ENCODE peak calls at places on chromosome 10, in five cellular contexts. P is H1, A is IMR-90, D is mesendoderm, J is neuronal stem cell. V is an unnamed sample.

GRCh38 chr10:110671788-110672579 is 27.8 kb downstream of the RBM20 start:
- DNase-seq in J (peak), P (peak), D (peak), A (peak), V (peak)

GRCh38 chr10:4127518-4128315 is 342.7 kb upstream of the KLF6 start:
- DNase-seq in P (no peak), D (peak), J (no peak), A (no peak), V (no peak)

GRCh38 chr10:32244421-32245207 is 102.3 kb downstream of the EPC1 start:
- DNase-seq in D (no peak), J (no peak), P (no peak), A (no peak), V (no peak)

GRCh38 chr10:97534746-97535367 is 36.1 kb downstream of the UBTD1 start:
- DNase-seq in J (no peak), A (no peak), P (peak), D (peak), V (peak)

GRCh38 chr10:87925570-87925969 is 62.1 kb downstream of the PTEN start:
- DNase-seq in D (no peak), J (no peak), A (no peak), P (no peak), V (no peak)

GRCh38 chr10:6239213-6239991 is 36.7 kb downstream of the PFKFB3 start:
- DNase-seq in J (no peak), A (peak), P (no peak), D (peak), V (peak)

GRCh38 chr10:11180228-11180627 is 162.6 kb downstream of the CELF2 start:
- DNase-seq in A (no peak), D (no peak), J (no peak), P (no peak), V (no peak)

GRCh38 chr10:102101152-102101551 is 19.0 kb downstream of the LDB1 start:
- DNase-seq in A (no peak), P (no peak), J (no peak), D (peak), V (no peak)

GRCh38 chr10:102696736-102697135 is 17.5 kb downstream of the ARL3 start:
- DNase-seq in P (no peak), D (no peak), A (no peak), J (no peak), V (no peak)

GRCh38 chr10:7829289-7829834 is 11.1 kb downstream of the TAF3 start:
- DNase-seq in D (peak), A (no peak), J (no peak), P (no peak), V (no peak)

GRCh38 chr10:48442090-48442808 is 135.8 kb downstream of the MAPK8 start:
- DNase-seq in A (no peak), P (peak), D (no peak), J (no peak), V (no peak)

GRCh38 chr10:30829921-30830671 is 200.5 kb upstream of the LYZL2 start:
- DNase-seq in D (peak), P (no peak), A (peak), J (no peak), V (peak)

GRCh38 chr10:89032141-89032814 is 41.7 kb downstream of the FAS start:
- DNase-seq in P (no peak), D (peak), A (peak), J (no peak), V (peak)

GRCh38 chr10:21161090-21161625 is 264.0 kb upstream of the NEBL start:
- DNase-seq in P (no peak), D (no peak), J (peak), A (no peak), V (no peak)

GRCh38 chr10:119221201-119221600 is 13.8 kb downstream of the GRK5 start:
- DNase-seq in A (peak), P (no peak), D (no peak), J (no peak), V (peak)

GRCh38 chr10:55283041-55283440 is 482.0 kb upstream of the PCDH15 start:
- DNase-seq in P (no peak), D (no peak), J (no peak), A (no peak), V (peak)

DNA sequence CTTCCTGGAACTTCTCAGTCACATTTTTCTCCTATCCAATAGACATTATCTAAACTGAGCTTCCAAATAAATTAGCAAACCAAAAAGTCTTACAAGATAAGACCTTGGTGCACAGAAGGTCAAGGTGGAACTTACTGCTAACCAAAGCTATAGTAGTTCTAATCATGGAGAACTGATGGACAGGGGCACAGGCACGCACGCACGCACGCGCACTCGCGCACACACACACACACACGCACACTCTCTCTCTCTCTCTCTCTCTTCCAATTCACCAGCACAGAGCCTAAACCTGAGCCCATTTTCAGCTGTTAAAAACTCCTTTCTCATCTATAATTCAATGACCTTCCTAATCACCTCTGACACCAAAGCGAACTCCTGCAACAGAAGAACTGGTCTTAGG is 7.5 kb downstream of the FGFR2 start:
- DNase-seq in J (no peak), A (no peak), D (no peak), P (no peak), V (no peak)
- H3K4me2 ChIP-seq in J (no peak), A (no peak), D (no peak), P (peak), V (no peak)

GRCh38 chr10:69878951-69879350 is 77.2 kb downstream of the COL13A1 start:
- DNase-seq in A (no peak), D (no peak), P (no peak), J (no peak), V (no peak)
- H2BK5ac ChIP-seq in A (no peak), D (no peak), P (no peak), J (no peak), V (no peak)

DNA sequence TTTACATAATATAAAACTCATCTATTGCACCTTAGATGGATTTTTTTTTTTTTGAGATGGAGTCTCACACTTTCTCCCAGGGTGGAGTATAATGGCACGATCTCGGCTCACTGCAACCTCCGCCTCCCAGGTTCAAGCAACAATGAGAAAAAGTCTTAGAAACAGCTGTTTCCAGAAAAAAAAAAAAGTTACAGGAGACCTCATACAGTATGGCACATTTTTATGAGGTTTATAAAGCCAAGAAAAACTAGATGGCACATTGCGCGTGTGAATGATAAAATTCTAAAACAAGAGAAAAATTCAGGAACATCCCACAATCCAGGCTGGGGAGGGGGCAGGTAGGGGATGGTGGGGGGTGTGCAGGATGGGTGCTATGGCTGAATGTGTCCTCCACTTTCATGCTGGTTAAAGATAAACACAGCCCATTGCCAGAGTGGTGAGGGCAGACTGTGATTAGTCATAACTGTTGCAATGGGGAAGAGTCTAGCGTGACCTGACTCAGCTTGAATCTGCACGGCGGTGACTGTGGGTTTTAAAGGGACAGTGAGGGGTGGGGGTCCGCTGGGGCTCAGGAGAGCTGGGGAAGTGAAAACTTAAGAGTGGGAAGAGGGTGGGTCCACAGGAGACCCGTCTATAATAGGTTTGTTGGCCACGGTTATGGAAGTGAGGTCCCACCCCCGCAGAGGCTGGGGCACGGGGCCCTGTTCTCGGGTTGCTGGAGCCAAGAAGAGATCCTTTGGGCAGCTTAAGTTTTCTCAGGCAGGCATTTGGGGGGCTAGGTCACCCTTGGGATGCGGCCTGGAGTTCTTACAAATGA is 11.9 kb upstream of the LRRC27 start:
- DNase-seq in A (peak), J (no peak), P (no peak), D (no peak), V (peak)
- H3K4me3 ChIP-seq in A (no peak), J (no peak), P (no peak), D (no peak), V (no peak)

DNA sequence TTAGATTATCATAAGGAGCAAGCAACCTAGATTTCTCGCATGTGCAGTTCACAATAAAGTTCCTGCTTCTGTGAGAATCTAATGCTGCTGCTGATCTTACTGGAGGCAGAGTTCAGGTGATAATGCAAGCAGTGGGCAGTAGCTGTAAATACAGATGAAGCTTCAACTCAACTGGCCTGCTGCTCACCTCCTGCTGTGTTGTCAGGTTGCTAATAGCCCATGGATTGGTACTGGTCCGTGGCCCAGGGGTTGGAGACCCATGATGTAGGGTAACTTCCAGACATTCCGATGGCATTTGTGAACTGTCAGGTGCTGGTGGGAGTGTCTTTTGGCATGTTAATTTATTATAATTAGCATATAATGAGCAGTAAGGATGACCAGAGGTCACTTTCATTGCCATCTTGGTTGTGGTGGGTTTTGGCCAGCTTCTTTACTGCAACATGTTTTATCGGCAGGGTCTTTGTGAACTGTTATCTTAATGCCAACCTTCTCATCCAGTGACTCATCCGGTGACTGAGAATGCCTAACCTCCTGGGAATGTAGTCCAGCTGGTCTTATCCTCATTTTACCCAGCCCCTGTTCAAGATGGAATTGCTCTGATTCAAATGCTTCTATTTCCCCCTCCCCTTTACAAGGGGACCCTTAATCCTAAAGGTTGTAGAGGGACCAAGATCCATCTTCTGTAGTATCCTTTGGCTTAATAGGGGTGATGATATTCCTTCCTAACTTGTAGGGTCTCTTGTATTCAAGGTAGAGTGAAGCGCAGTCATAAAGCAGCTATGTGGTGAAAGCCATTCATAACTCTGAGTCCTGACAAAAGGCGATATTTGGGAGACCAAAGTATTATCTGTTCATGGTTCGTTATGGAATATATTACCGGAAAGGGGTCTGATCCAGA is 165.8 kb downstream of the CCSER2 start:
- DNase-seq in D (peak), J (no peak), A (peak), P (no peak), V (peak)
- H3K4me2 ChIP-seq in D (no peak), J (no peak), A (peak), P (no peak), V (peak)

GRCh38 chr10:76504823-76505222 is 1073.4 kb downstream of the LRMDA start:
- DNase-seq in A (no peak), P (no peak), D (no peak), J (no peak), V (no peak)
- H2BK5ac ChIP-seq in A (no peak), P (no peak), D (no peak), J (no peak), V (no peak)

V was measured in mesenchymal stem cell.